ENCODE peak calls at places on chromosomes 3 and 15, in seven cellular contexts. R is Kasumi-1, Y is midbrain, S is D341Med, O is fibroblast of mammary gland, Z is ELR, V is nucleus accumbens. Q is an unnamed sample.

GRCh38 chr3:44237665-44238064 is 4.0 kb upstream of the TOPAZ1 start:
- DNase-seq in R (no peak), V (no peak), S (no peak), Y (no peak), Z (no peak), O (no peak), Q (no peak)

GRCh38 chr15:80012060-80012726 is 41.2 kb upstream of the BCL2A1 start:
- DNase-seq in O (no peak), R (no peak), S (no peak), Y (no peak), Z (no peak), V (no peak), Q (no peak)

GRCh38 chr3:177603137-177603603 is 405.9 kb upstream of the TBL1XR1 start:
- DNase-seq in S (no peak), Y (no peak), R (peak), Z (no peak), V (no peak), O (no peak), Q (no peak)

GRCh38 chr3:63067999-63068645 is 192.9 kb upstream of the CADPS start:
- DNase-seq in V (no peak), R (peak), Z (peak), O (peak), S (no peak), Y (no peak), Q (peak)

GRCh38 chr15:78979456-78980320 is 34.8 kb upstream of the CTSH start:
- DNase-seq in S (peak), R (peak), Y (peak), O (peak), Z (peak), V (peak), Q (peak)

GRCh38 chr3:48202691-48203090 is 14.5 kb upstream of the CDC25A start:
- DNase-seq in S (no peak), R (no peak), Z (no peak), V (no peak), Y (no peak), O (no peak), Q (no peak)

GRCh38 chr3:127039719-127040118 is 56.8 kb downstream of the PLXNA1 start:
- DNase-seq in Z (no peak), V (no peak), O (no peak), Y (no peak), S (no peak), R (no peak), Q (no peak)

GRCh38 chr3:149340310-149340933 is 7.0 kb upstream of the TM4SF18 start:
- DNase-seq in O (peak), Z (peak), R (no peak), Y (no peak), S (no peak), V (no peak), Q (peak)

GRCh38 chr3:50340404-50341329 is at the start of gene RASSF1:
- DNase-seq in R (peak), O (peak), S (no peak), V (no peak), Y (no peak), Z (peak), Q (no peak)

GRCh38 chr3:129286081-129286480 is 7.4 kb downstream of the HMCES start:
- DNase-seq in Y (no peak), O (peak), R (no peak), V (no peak), S (peak), Z (no peak), Q (no peak)

GRCh38 chr3:28036599-28037575 is 204.5 kb upstream of the CMC1 start:
- DNase-seq in V (no peak), R (no peak), O (no peak), Z (no peak), Y (no peak), S (no peak), Q (no peak)

GRCh38 chr3:129597087-129597791 is 9.2 kb downstream of the PLXND1 start:
- DNase-seq in S (no peak), Y (peak), R (peak), V (peak), O (peak), Z (peak), Q (peak)

GRCh38 chr3:45143673-45144670 is 2.2 kb downstream of the CDCP1 start:
- DNase-seq in R (no peak), Y (peak), V (peak), Z (peak), S (no peak), O (no peak), Q (no peak)

Q was measured in DMS53.